ENCODE peak calls at places on chromosomes 3 and 15, in eight cellular contexts. One of them, this sample, is unnamed.

GRCh38 chr3:197256836-197257444 is 41.5 kb downstream of the DLG1 start:
- DNase-seq in AG08395: peak; percentile 13
- DNase-seq in Right ventricle myocardium superior: no peak
- DNase-seq in stimulated activated CD4-positive, alpha-beta T cell treated with anti-CD3 and anti-CD28 coated beads, Interleukin-15, amount 100 ng/mL, for 1 hour: no peak
- DNase-seq in SHP77 treated with DMSO at 0.1 percent for 48 hours: no peak
- DNase-seq in right atrium auricular region: no peak
- DNase-seq in HS-5: peak; percentile 29
- DNase-seq in cardiac fibroblast: peak; percentile 73
- DNase-seq in this sample: no peak

GRCh38 chr3:178289544-178290160 is 246.6 kb upstream of the KCNMB2 start:
- DNase-seq in AG08395: peak; percentile 28
- DNase-seq in Right ventricle myocardium superior: peak; percentile 48
- DNase-seq in stimulated activated CD4-positive, alpha-beta T cell treated with anti-CD3 and anti-CD28 coated beads, Interleukin-15, amount 100 ng/mL, for 1 hour: no peak
- DNase-seq in SHP77 treated with DMSO at 0.1 percent for 48 hours: no peak
- DNase-seq in right atrium auricular region: no peak
- DNase-seq in HS-5: no peak
- DNase-seq in cardiac fibroblast: peak; percentile 56
- DNase-seq in this sample: no peak

GRCh38 chr3:117439812-117440211 is 730.2 kb downstream of the TUSC7 start:
- DNase-seq in AG08395: peak; percentile 22
- DNase-seq in Right ventricle myocardium superior: no peak
- DNase-seq in stimulated activated CD4-positive, alpha-beta T cell treated with anti-CD3 and anti-CD28 coated beads, Interleukin-15, amount 100 ng/mL, for 1 hour: no peak
- DNase-seq in SHP77 treated with DMSO at 0.1 percent for 48 hours: peak; percentile 96
- DNase-seq in right atrium auricular region: no peak
- DNase-seq in HS-5: peak; percentile 4
- DNase-seq in cardiac fibroblast: peak; percentile 21
- DNase-seq in this sample: peak; percentile 69

GRCh38 chr3:189999718-190000117 is 121.0 kb downstream of the P3H2 start:
- DNase-seq in AG08395: no peak
- DNase-seq in Right ventricle myocardium superior: no peak
- DNase-seq in stimulated activated CD4-positive, alpha-beta T cell treated with anti-CD3 and anti-CD28 coated beads, Interleukin-15, amount 100 ng/mL, for 1 hour: no peak
- DNase-seq in SHP77 treated with DMSO at 0.1 percent for 48 hours: no peak
- DNase-seq in right atrium auricular region: no peak
- DNase-seq in HS-5: no peak
- DNase-seq in cardiac fibroblast: no peak
- DNase-seq in this sample: no peak

GRCh38 chr15:40266828-40267304 is 16.0 kb downstream of the ANKRD63 start:
- DNase-seq in AG08395: peak; percentile 96
- DNase-seq in Right ventricle myocardium superior: no peak
- DNase-seq in stimulated activated CD4-positive, alpha-beta T cell treated with anti-CD3 and anti-CD28 coated beads, Interleukin-15, amount 100 ng/mL, for 1 hour: no peak
- DNase-seq in SHP77 treated with DMSO at 0.1 percent for 48 hours: no peak
- DNase-seq in right atrium auricular region: peak; percentile 67
- DNase-seq in HS-5: peak; percentile 82
- DNase-seq in cardiac fibroblast: peak; percentile 96
- DNase-seq in this sample: no peak

GRCh38 chr15:81322708-81323253 is 1.2 kb downstream of the STARD5 start:
- DNase-seq in AG08395: no peak
- DNase-seq in Right ventricle myocardium superior: no peak
- DNase-seq in stimulated activated CD4-positive, alpha-beta T cell treated with anti-CD3 and anti-CD28 coated beads, Interleukin-15, amount 100 ng/mL, for 1 hour: no peak
- DNase-seq in SHP77 treated with DMSO at 0.1 percent for 48 hours: no peak
- DNase-seq in right atrium auricular region: no peak
- DNase-seq in HS-5: no peak
- DNase-seq in cardiac fibroblast: no peak
- DNase-seq in this sample: no peak

GRCh38 chr15:70286110-70286806 is 188.5 kb upstream of the TLE3 start:
- DNase-seq in AG08395: no peak
- DNase-seq in Right ventricle myocardium superior: no peak
- DNase-seq in stimulated activated CD4-positive, alpha-beta T cell treated with anti-CD3 and anti-CD28 coated beads, Interleukin-15, amount 100 ng/mL, for 1 hour: no peak
- DNase-seq in SHP77 treated with DMSO at 0.1 percent for 48 hours: no peak
- DNase-seq in right atrium auricular region: no peak
- DNase-seq in HS-5: no peak
- DNase-seq in cardiac fibroblast: no peak
- DNase-seq in this sample: no peak

GRCh38 chr15:100200287-100200772 is 141.4 kb downstream of the ADAMTS17 start:
- DNase-seq in AG08395: no peak
- DNase-seq in Right ventricle myocardium superior: no peak
- DNase-seq in stimulated activated CD4-positive, alpha-beta T cell treated with anti-CD3 and anti-CD28 coated beads, Interleukin-15, amount 100 ng/mL, for 1 hour: no peak
- DNase-seq in SHP77 treated with DMSO at 0.1 percent for 48 hours: no peak
- DNase-seq in right atrium auricular region: no peak
- DNase-seq in HS-5: no peak
- DNase-seq in cardiac fibroblast: no peak
- DNase-seq in this sample: no peak

GRCh38 chr3:141201122-141201521 is 30.5 kb upstream of the PXYLP1 start:
- DNase-seq in AG08395: no peak
- DNase-seq in Right ventricle myocardium superior: no peak
- DNase-seq in stimulated activated CD4-positive, alpha-beta T cell treated with anti-CD3 and anti-CD28 coated beads, Interleukin-15, amount 100 ng/mL, for 1 hour: no peak
- DNase-seq in SHP77 treated with DMSO at 0.1 percent for 48 hours: no peak
- DNase-seq in right atrium auricular region: no peak
- DNase-seq in HS-5: no peak
- DNase-seq in cardiac fibroblast: no peak
- DNase-seq in this sample: no peak

GRCh38 chr15:37764733-37765191 is 169.7 kb upstream of the TMCO5A start:
- DNase-seq in AG08395: peak; percentile 71
- DNase-seq in Right ventricle myocardium superior: no peak
- DNase-seq in stimulated activated CD4-positive, alpha-beta T cell treated with anti-CD3 and anti-CD28 coated beads, Interleukin-15, amount 100 ng/mL, for 1 hour: no peak
- DNase-seq in SHP77 treated with DMSO at 0.1 percent for 48 hours: no peak
- DNase-seq in right atrium auricular region: no peak
- DNase-seq in HS-5: peak; percentile 58
- DNase-seq in cardiac fibroblast: peak; percentile 77
- DNase-seq in this sample: no peak

GRCh38 chr15:98776607-98777281 is 128.4 kb downstream of the IGF1R start:
- DNase-seq in AG08395: peak; percentile 77
- DNase-seq in Right ventricle myocardium superior: peak; percentile 60
- DNase-seq in stimulated activated CD4-positive, alpha-beta T cell treated with anti-CD3 and anti-CD28 coated beads, Interleukin-15, amount 100 ng/mL, for 1 hour: no peak
- DNase-seq in SHP77 treated with DMSO at 0.1 percent for 48 hours: no peak
- DNase-seq in right atrium auricular region: no peak
- DNase-seq in HS-5: no peak
- DNase-seq in cardiac fibroblast: peak; percentile 52
- DNase-seq in this sample: no peak

GRCh38 chr3:112848196-112848595 is 1.5 kb upstream of the CD200R1L start:
- DNase-seq in AG08395: no peak
- DNase-seq in Right ventricle myocardium superior: no peak
- DNase-seq in stimulated activated CD4-positive, alpha-beta T cell treated with anti-CD3 and anti-CD28 coated beads, Interleukin-15, amount 100 ng/mL, for 1 hour: no peak
- DNase-seq in SHP77 treated with DMSO at 0.1 percent for 48 hours: no peak
- DNase-seq in right atrium auricular region: no peak
- DNase-seq in HS-5: no peak
- DNase-seq in cardiac fibroblast: no peak
- DNase-seq in this sample: no peak

GRCh38 chr3:4985330-4986174 is 6.3 kb downstream of the BHLHE40 start:
- DNase-seq in AG08395: no peak
- DNase-seq in Right ventricle myocardium superior: peak; percentile 53
- DNase-seq in stimulated activated CD4-positive, alpha-beta T cell treated with anti-CD3 and anti-CD28 coated beads, Interleukin-15, amount 100 ng/mL, for 1 hour: no peak
- DNase-seq in SHP77 treated with DMSO at 0.1 percent for 48 hours: peak; percentile 51
- DNase-seq in right atrium auricular region: no peak
- DNase-seq in HS-5: no peak
- DNase-seq in cardiac fibroblast: peak; percentile 64
- DNase-seq in this sample: no peak

GRCh38 chr3:72375237-72376154 is 472.7 kb downstream of the SHQ1 start:
- DNase-seq in AG08395: no peak
- DNase-seq in Right ventricle myocardium superior: no peak
- DNase-seq in stimulated activated CD4-positive, alpha-beta T cell treated with anti-CD3 and anti-CD28 coated beads, Interleukin-15, amount 100 ng/mL, for 1 hour: no peak
- DNase-seq in SHP77 treated with DMSO at 0.1 percent for 48 hours: no peak
- DNase-seq in right atrium auricular region: no peak
- DNase-seq in HS-5: no peak
- DNase-seq in cardiac fibroblast: no peak
- DNase-seq in this sample: no peak

GRCh38 chr15:65331811-65332210 is 27.3 kb downstream of the RNU5B-1 start:
- DNase-seq in AG08395: no peak
- DNase-seq in Right ventricle myocardium superior: no peak
- DNase-seq in stimulated activated CD4-positive, alpha-beta T cell treated with anti-CD3 and anti-CD28 coated beads, Interleukin-15, amount 100 ng/mL, for 1 hour: no peak
- DNase-seq in SHP77 treated with DMSO at 0.1 percent for 48 hours: no peak
- DNase-seq in right atrium auricular region: no peak
- DNase-seq in HS-5: no peak
- DNase-seq in cardiac fibroblast: no peak
- DNase-seq in this sample: no peak

GRCh38 chr15:74653426-74654082 is 37.9 kb downstream of the CLK3 start:
- DNase-seq in AG08395: peak; percentile 88
- DNase-seq in Right ventricle myocardium superior: no peak
- DNase-seq in stimulated activated CD4-positive, alpha-beta T cell treated with anti-CD3 and anti-CD28 coated beads, Interleukin-15, amount 100 ng/mL, for 1 hour: no peak
- DNase-seq in SHP77 treated with DMSO at 0.1 percent for 48 hours: no peak
- DNase-seq in right atrium auricular region: no peak
- DNase-seq in HS-5: peak; percentile 49
- DNase-seq in cardiac fibroblast: peak; percentile 92
- DNase-seq in this sample: no peak

GRCh38 chr3:15305366-15305844 is 27.0 kb downstream of the SH3BP5 start:
- DNase-seq in AG08395: no peak
- DNase-seq in Right ventricle myocardium superior: no peak
- DNase-seq in stimulated activated CD4-positive, alpha-beta T cell treated with anti-CD3 and anti-CD28 coated beads, Interleukin-15, amount 100 ng/mL, for 1 hour: no peak
- DNase-seq in SHP77 treated with DMSO at 0.1 percent for 48 hours: no peak
- DNase-seq in right atrium auricular region: no peak
- DNase-seq in HS-5: no peak
- DNase-seq in cardiac fibroblast: peak; percentile 76
- DNase-seq in this sample: no peak

GRCh38 chr3:46280105-46280797 is 38.0 kb downstream of the CCR3 start:
- DNase-seq in AG08395: peak; percentile 22
- DNase-seq in Right ventricle myocardium superior: no peak
- DNase-seq in stimulated activated CD4-positive, alpha-beta T cell treated with anti-CD3 and anti-CD28 coated beads, Interleukin-15, amount 100 ng/mL, for 1 hour: no peak
- DNase-seq in SHP77 treated with DMSO at 0.1 percent for 48 hours: no peak
- DNase-seq in right atrium auricular region: no peak
- DNase-seq in HS-5: peak; percentile 67
- DNase-seq in cardiac fibroblast: peak; percentile 21
- DNase-seq in this sample: no peak

GRCh38 chr15:69893863-69894262 is 203.9 kb downstream of the TLE3 start:
- DNase-seq in AG08395: peak; percentile 91
- DNase-seq in Right ventricle myocardium superior: peak; percentile 42
- DNase-seq in stimulated activated CD4-positive, alpha-beta T cell treated with anti-CD3 and anti-CD28 coated beads, Interleukin-15, amount 100 ng/mL, for 1 hour: no peak
- DNase-seq in SHP77 treated with DMSO at 0.1 percent for 48 hours: no peak
- DNase-seq in right atrium auricular region: peak; percentile 74
- DNase-seq in HS-5: no peak
- DNase-seq in cardiac fibroblast: peak; percentile 84
- DNase-seq in this sample: peak; percentile 73

GRCh38 chr15:26028086-26028740 is 165.1 kb upstream of the ATP10A start:
- DNase-seq in AG08395: peak; percentile 72
- DNase-seq in Right ventricle myocardium superior: no peak
- DNase-seq in stimulated activated CD4-positive, alpha-beta T cell treated with anti-CD3 and anti-CD28 coated beads, Interleukin-15, amount 100 ng/mL, for 1 hour: no peak
- DNase-seq in SHP77 treated with DMSO at 0.1 percent for 48 hours: no peak
- DNase-seq in right atrium auricular region: no peak
- DNase-seq in HS-5: no peak
- DNase-seq in cardiac fibroblast: no peak
- DNase-seq in this sample: peak; percentile 34

GRCh38 chr3:127544806-127545545 is 45.6 kb downstream of the TPRA1 start:
- DNase-seq in AG08395: no peak
- DNase-seq in Right ventricle myocardium superior: no peak
- DNase-seq in stimulated activated CD4-positive, alpha-beta T cell treated with anti-CD3 and anti-CD28 coated beads, Interleukin-15, amount 100 ng/mL, for 1 hour: no peak
- DNase-seq in SHP77 treated with DMSO at 0.1 percent for 48 hours: no peak
- DNase-seq in right atrium auricular region: no peak
- DNase-seq in HS-5: no peak
- DNase-seq in cardiac fibroblast: no peak
- DNase-seq in this sample: no peak

GRCh38 chr3:38131621-38132369 is 5.1 kb downstream of the ACAA1 start:
- DNase-seq in AG08395: no peak
- DNase-seq in Right ventricle myocardium superior: no peak
- DNase-seq in stimulated activated CD4-positive, alpha-beta T cell treated with anti-CD3 and anti-CD28 coated beads, Interleukin-15, amount 100 ng/mL, for 1 hour: no peak
- DNase-seq in SHP77 treated with DMSO at 0.1 percent for 48 hours: no peak
- DNase-seq in right atrium auricular region: no peak
- DNase-seq in HS-5: no peak
- DNase-seq in cardiac fibroblast: peak; percentile 56
- DNase-seq in this sample: no peak

GRCh38 chr3:80682235-80682634 is 914.4 kb upstream of the ROBO1 start:
- DNase-seq in AG08395: no peak
- DNase-seq in Right ventricle myocardium superior: no peak
- DNase-seq in stimulated activated CD4-positive, alpha-beta T cell treated with anti-CD3 and anti-CD28 coated beads, Interleukin-15, amount 100 ng/mL, for 1 hour: no peak
- DNase-seq in SHP77 treated with DMSO at 0.1 percent for 48 hours: no peak
- DNase-seq in right atrium auricular region: no peak
- DNase-seq in HS-5: no peak
- DNase-seq in cardiac fibroblast: no peak
- DNase-seq in this sample: no peak

GRCh38 chr3:128275316-128276150 is 122.3 kb downstream of the EEFSEC start:
- DNase-seq in AG08395: no peak
- DNase-seq in Right ventricle myocardium superior: no peak
- DNase-seq in stimulated activated CD4-positive, alpha-beta T cell treated with anti-CD3 and anti-CD28 coated beads, Interleukin-15, amount 100 ng/mL, for 1 hour: no peak
- DNase-seq in SHP77 treated with DMSO at 0.1 percent for 48 hours: no peak
- DNase-seq in right atrium auricular region: no peak
- DNase-seq in HS-5: no peak
- DNase-seq in cardiac fibroblast: no peak
- DNase-seq in this sample: no peak

GRCh38 chr15:66954601-66955000 is 110.8 kb upstream of the SMAD3 start:
- DNase-seq in AG08395: no peak
- DNase-seq in Right ventricle myocardium superior: no peak
- DNase-seq in stimulated activated CD4-positive, alpha-beta T cell treated with anti-CD3 and anti-CD28 coated beads, Interleukin-15, amount 100 ng/mL, for 1 hour: no peak
- DNase-seq in SHP77 treated with DMSO at 0.1 percent for 48 hours: no peak
- DNase-seq in right atrium auricular region: no peak
- DNase-seq in HS-5: no peak
- DNase-seq in cardiac fibroblast: no peak
- DNase-seq in this sample: no peak

GRCh38 chr3:171980578-171981270 is 58.7 kb upstream of the FNDC3B start:
- DNase-seq in AG08395: no peak
- DNase-seq in Right ventricle myocardium superior: no peak
- DNase-seq in stimulated activated CD4-positive, alpha-beta T cell treated with anti-CD3 and anti-CD28 coated beads, Interleukin-15, amount 100 ng/mL, for 1 hour: no peak
- DNase-seq in SHP77 treated with DMSO at 0.1 percent for 48 hours: no peak
- DNase-seq in right atrium auricular region: no peak
- DNase-seq in HS-5: no peak
- DNase-seq in cardiac fibroblast: peak; percentile 79
- DNase-seq in this sample: no peak

GRCh38 chr15:35630570-35630969 is 84.6 kb upstream of the DPH6 start:
- DNase-seq in AG08395: no peak
- DNase-seq in Right ventricle myocardium superior: no peak
- DNase-seq in stimulated activated CD4-positive, alpha-beta T cell treated with anti-CD3 and anti-CD28 coated beads, Interleukin-15, amount 100 ng/mL, for 1 hour: no peak
- DNase-seq in SHP77 treated with DMSO at 0.1 percent for 48 hours: no peak
- DNase-seq in right atrium auricular region: peak; percentile 68
- DNase-seq in HS-5: no peak
- DNase-seq in cardiac fibroblast: peak; percentile 72
- DNase-seq in this sample: no peak

GRCh38 chr3:6608843-6609242 is 252.1 kb upstream of the GRM7 start:
- DNase-seq in AG08395: no peak
- DNase-seq in Right ventricle myocardium superior: no peak
- DNase-seq in stimulated activated CD4-positive, alpha-beta T cell treated with anti-CD3 and anti-CD28 coated beads, Interleukin-15, amount 100 ng/mL, for 1 hour: no peak
- DNase-seq in SHP77 treated with DMSO at 0.1 percent for 48 hours: no peak
- DNase-seq in right atrium auricular region: no peak
- DNase-seq in HS-5: no peak
- DNase-seq in cardiac fibroblast: no peak
- DNase-seq in this sample: no peak

GRCh38 chr3:134799393-134799792 is 4.3 kb downstream of the EPHB1 start:
- DNase-seq in AG08395: peak; percentile 60
- DNase-seq in Right ventricle myocardium superior: no peak
- DNase-seq in stimulated activated CD4-positive, alpha-beta T cell treated with anti-CD3 and anti-CD28 coated beads, Interleukin-15, amount 100 ng/mL, for 1 hour: no peak
- DNase-seq in SHP77 treated with DMSO at 0.1 percent for 48 hours: no peak
- DNase-seq in right atrium auricular region: no peak
- DNase-seq in HS-5: no peak
- DNase-seq in cardiac fibroblast: no peak
- DNase-seq in this sample: no peak